ENCODE peak calls at places on chromosomes 7 and 10, in four cellular contexts. H is GM10248, I is putamen, E is MCF 10A. G is an unnamed sample.

GRCh38 chr7:31919678-31920369 is 150.4 kb downstream of the PDE1C start:
- DNase-seq in H (no peak), I (no peak), E (no peak), G (no peak)

GRCh38 chr7:36214608-36215016 is 61.6 kb downstream of the EEPD1 start:
- DNase-seq in H (no peak), I (no peak), E (no peak), G (no peak)

GRCh38 chr10:101284171-101285092 is 55.2 kb upstream of the LBX1 start:
- DNase-seq in H (no peak), I (no peak), E (no peak), G (no peak)

GRCh38 chr10:5976689-5977470 is 463 bp downstream of the IL15RA start:
- DNase-seq in H (peak), I (no peak), E (peak), G (peak)

GRCh38 chr10:132881186-132881920 is 61.0 kb downstream of the CFAP46 start:
- DNase-seq in H (no peak), I (no peak), E (no peak), G (no peak)

GRCh38 chr10:75531571-75532031 is 100.2 kb downstream of the LRMDA start:
- DNase-seq in H (no peak), I (no peak), E (no peak), G (no peak)

GRCh38 chr7:157446322-157446721 is 109.5 kb downstream of the DNAJB6 start:
- DNase-seq in H (no peak), I (no peak), E (no peak), G (no peak)

GRCh38 chr10:3893904-3894563 is 109.0 kb upstream of the KLF6 start:
- DNase-seq in H (no peak), I (no peak), E (no peak), G (no peak)

GRCh38 chr7:98086231-98086855 is 20.3 kb upstream of the LMTK2 start:
- DNase-seq in H (no peak), I (no peak), E (peak), G (peak)

GRCh38 chr10:14648042-14648765 is 126.5 kb downstream of the FAM107B start:
- DNase-seq in H (peak), I (peak), E (no peak), G (no peak)

GRCh38 chr10:71995880-71996597 is 31.8 kb downstream of the CHST3 start:
- DNase-seq in H (no peak), I (no peak), E (no peak), G (no peak)

GRCh38 chr7:129925416-129926002 is 27.3 kb downstream of the UBE2H start:
- DNase-seq in H (no peak), I (peak), E (no peak), G (no peak)

GRCh38 chr7:151016942-151017341 is 7.4 kb downstream of the ATG9B start:
- DNase-seq in H (no peak), I (no peak), E (no peak), G (no peak)

GRCh38 chr7:93092757-93093370 is 24.9 kb downstream of the SAMD9 start:
- DNase-seq in H (no peak), I (no peak), E (peak), G (no peak)